ENCODE peak calls at places on chromosomes 4 and X, in seven cellular contexts. P is lower lobe of right lung; V is thyroid gland; E is naive thymus-derived CD4-positive, alpha-beta T cell; B is CD8-positive, alpha-beta T cell; C is ascending aorta; J is SK-N-SH. Y is an unnamed sample.

GRCh38 chrX:46803140-46803539 is 33.7 kb upstream of the RP2 start:
- DNase-seq in E (no peak), B (no peak), J (no peak), C (no peak), V (no peak), P (no peak), Y (no peak)

GRCh38 chr4:147355849-147356248 is 125.0 kb upstream of the EDNRA start:
- DNase-seq in V (no peak), E (no peak), C (no peak), P (no peak), B (no peak), J (no peak), Y (no peak)

GRCh38 chr4:112112590-112113170 is 32.6 kb upstream of the FAM241A start:
- DNase-seq in P (no peak), E (no peak), C (no peak), J (no peak), V (no peak), B (no peak), Y (no peak)

GRCh38 chr4:26321326-26322276 is 787 bp downstream of the RBPJ start:
- DNase-seq in J (peak), B (peak), V (peak), C (peak), P (peak), E (peak), Y (no peak)

GRCh38 chr4:56433280-56433679 is 2.1 kb downstream of the PPAT start:
- DNase-seq in C (no peak), B (no peak), J (no peak), V (no peak), P (no peak), E (no peak), Y (no peak)

GRCh38 chr4:25810815-25811690 is 51.7 kb downstream of the SEL1L3 start:
- DNase-seq in J (no peak), B (no peak), C (no peak), E (no peak), V (no peak), P (no peak), Y (no peak)

GRCh38 chr4:24924309-24924781 is 11.5 kb upstream of the CCDC149 start:
- DNase-seq in C (no peak), B (no peak), P (no peak), E (no peak), J (no peak), V (peak), Y (no peak)

GRCh38 chrX:41922694-41923171 is 621 bp downstream of the CASK start:
- DNase-seq in C (peak), E (no peak), V (peak), J (peak), B (peak), P (peak), Y (no peak)

GRCh38 chr4:8238061-8238511 is 31.5 kb upstream of the HTRA3 start:
- DNase-seq in B (no peak), V (no peak), J (no peak), C (no peak), P (peak), E (peak), Y (peak)

GRCh38 chr4:86108152-86108551 is 251.7 kb downstream of the MAPK10 start:
- DNase-seq in P (no peak), C (no peak), B (no peak), E (no peak), V (no peak), J (no peak), Y (no peak)

GRCh38 chrX:150765782-150766350 is 72.7 kb downstream of the MTMR1 start:
- DNase-seq in C (no peak), B (no peak), P (no peak), J (no peak), E (no peak), V (no peak), Y (no peak)

GRCh38 chrX:45233541-45233940 is 32.9 kb upstream of the DIPK2B start:
- DNase-seq in J (no peak), C (no peak), E (no peak), B (no peak), P (no peak), V (no peak), Y (no peak)

GRCh38 chr4:40843696-40844095 is 93.9 kb downstream of the NSUN7 start:
- DNase-seq in E (no peak), P (no peak), J (no peak), B (no peak), C (no peak), V (no peak), Y (no peak)

GRCh38 chrX:118025193-118025592 is 91.4 kb downstream of the KLHL13 start:
- DNase-seq in B (no peak), C (no peak), E (no peak), P (no peak), V (no peak), J (no peak), Y (no peak)

GRCh38 chr4:156303708-156304107 is 350.0 kb upstream of the CTSO start:
- DNase-seq in J (no peak), C (no peak), E (no peak), P (no peak), B (no peak), V (no peak), Y (no peak)

GRCh38 chr4:77036206-77036605 is 39.6 kb downstream of the CCNI start:
- DNase-seq in J (no peak), B (no peak), C (no peak), V (no peak), E (no peak), P (no peak), Y (no peak)

GRCh38 chr4:38233727-38234478 is 273.7 kb downstream of the PTTG2 start:
- DNase-seq in E (no peak), V (no peak), C (no peak), J (no peak), P (peak), B (no peak), Y (no peak)

GRCh38 chrX:101417190-101417589 is 9.2 kb downstream of the HNRNPH2 start:
- DNase-seq in E (no peak), P (no peak), B (no peak), V (no peak), J (no peak), C (no peak), Y (no peak)

GRCh38 chr4:151781026-151781425 is 20.2 kb upstream of the GATB start:
- DNase-seq in J (no peak), P (no peak), E (no peak), V (no peak), B (no peak), C (no peak), Y (no peak)

GRCh38 chrX:47958943-47959342 is 44.8 kb downstream of the ZNF182 start:
- DNase-seq in V (peak), J (peak), P (no peak), B (no peak), C (no peak), E (peak), Y (no peak)

GRCh38 chr4:8664976-8665375 is 72.4 kb downstream of the CPZ start:
- DNase-seq in E (no peak), P (peak), B (no peak), J (no peak), V (no peak), C (no peak), Y (no peak)

GRCh38 chrX:150599226-150599625 is 30.8 kb downstream of the MTM1 start:
- DNase-seq in C (no peak), P (no peak), J (no peak), B (no peak), V (no peak), E (no peak), Y (no peak)

GRCh38 chr4:131644619-131645018 is 1504.5 kb upstream of the PCDH10 start:
- DNase-seq in E (no peak), V (no peak), B (no peak), C (no peak), J (peak), P (no peak), Y (no peak)

GRCh38 chrX:13268874-13269273 is 51.0 kb downstream of the ATXN3L start:
- DNase-seq in V (no peak), C (no peak), E (no peak), P (no peak), B (no peak), J (no peak), Y (no peak)

GRCh38 chr4:84994280-84994679 is 27.8 kb upstream of the WDFY3 start:
- DNase-seq in C (no peak), P (no peak), V (no peak), J (peak), E (no peak), B (no peak), Y (no peak)

GRCh38 chrX:38312436-38312835 is 14.9 kb downstream of the RPGR start:
- DNase-seq in J (no peak), B (no peak), C (no peak), E (no peak), V (no peak), P (no peak), Y (no peak)
- H3K27ac ChIP-seq in J (peak), B (no peak), C (no peak), E (no peak), V (no peak), P (no peak), Y (no peak)

GRCh38 chrX:145532176-145532780 is 285.0 kb downstream of the SPANXN1 start:
- DNase-seq in E (no peak), V (no peak), J (no peak), B (no peak), C (no peak), P (no peak), Y (no peak)
- H3K27ac ChIP-seq in E (no peak), V (no peak), J (no peak), B (no peak), C (no peak), P (no peak), Y (no peak)

GRCh38 chr4:42712854-42713253 is 55.9 kb upstream of the ATP8A1 start:
- DNase-seq in V (peak), E (no peak), P (no peak), B (no peak), J (no peak), C (no peak), Y (no peak)

GRCh38 chr4:42709392-42710065 is 52.6 kb upstream of the ATP8A1 start:
- DNase-seq in B (no peak), V (no peak), P (no peak), E (no peak), J (no peak), C (no peak), Y (no peak)

GRCh38 chr4:42708625-42709024 is 51.7 kb upstream of the ATP8A1 start:
- DNase-seq in C (no peak), E (no peak), P (no peak), J (no peak), B (no peak), V (no peak), Y (no peak)

GRCh38 chr4:42710761-42711160 is 53.9 kb upstream of the ATP8A1 start:
- DNase-seq in E (no peak), V (no peak), P (no peak), B (no peak), C (no peak), J (no peak), Y (no peak)

GRCh38 chr4:42710329-42710728 is 53.4 kb upstream of the ATP8A1 start:
- DNase-seq in C (no peak), V (no peak), J (no peak), E (no peak), B (no peak), P (no peak), Y (no peak)
- H3K27ac ChIP-seq in C (no peak), V (peak), J (no peak), E (no peak), B (no peak), P (no peak), Y (no peak)

DNA sequence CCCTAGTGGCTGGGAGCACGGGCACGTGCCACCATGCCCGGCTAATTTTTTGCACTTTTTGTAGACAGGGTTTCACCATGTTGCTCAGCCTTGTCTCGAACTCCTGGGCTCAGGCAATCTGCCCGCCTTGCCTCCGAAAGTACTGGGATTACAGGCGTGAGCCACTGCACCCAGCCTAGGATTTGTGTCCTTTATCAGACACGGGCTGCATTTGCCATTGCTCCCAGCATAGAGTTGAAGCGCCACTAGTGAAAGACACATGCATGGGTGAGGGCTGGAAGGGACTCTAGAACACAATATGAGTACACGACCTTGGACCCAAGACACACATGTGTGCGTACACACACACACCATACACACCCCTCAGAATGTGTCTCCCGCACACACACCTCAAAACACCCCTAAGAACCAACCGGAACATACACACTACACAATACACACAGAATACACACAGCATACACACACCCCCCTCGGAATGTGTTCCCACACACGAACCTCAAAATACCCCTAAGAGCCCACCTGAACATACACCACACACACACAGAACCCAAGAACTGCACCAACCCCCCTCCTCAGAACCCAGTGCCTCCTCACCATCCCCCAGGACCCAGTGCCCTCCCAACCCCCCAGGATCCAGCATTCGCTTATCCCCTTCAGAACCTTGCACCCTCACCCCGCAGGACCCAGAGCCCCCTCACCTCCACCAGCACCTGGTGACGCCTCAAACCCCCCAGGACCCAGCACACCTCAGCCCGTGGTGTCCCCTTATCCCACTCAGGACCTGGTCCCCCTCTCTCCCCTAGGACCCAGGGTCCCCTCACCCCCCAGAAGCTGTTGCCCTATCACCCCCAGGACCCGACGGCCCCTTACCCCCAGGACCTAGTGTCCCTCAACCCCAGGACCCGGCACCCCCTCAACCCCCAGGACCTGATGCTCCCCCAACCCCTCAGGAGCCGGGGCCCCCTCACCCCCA is 1.0 kb downstream of the TNIP2 start:
- DNase-seq in C (no peak), E (no peak), B (no peak), P (no peak), J (peak), V (no peak), Y (no peak)
- H3K27ac ChIP-seq in C (peak), E (peak), B (peak), P (peak), J (no peak), V (peak), Y (peak)

DNA sequence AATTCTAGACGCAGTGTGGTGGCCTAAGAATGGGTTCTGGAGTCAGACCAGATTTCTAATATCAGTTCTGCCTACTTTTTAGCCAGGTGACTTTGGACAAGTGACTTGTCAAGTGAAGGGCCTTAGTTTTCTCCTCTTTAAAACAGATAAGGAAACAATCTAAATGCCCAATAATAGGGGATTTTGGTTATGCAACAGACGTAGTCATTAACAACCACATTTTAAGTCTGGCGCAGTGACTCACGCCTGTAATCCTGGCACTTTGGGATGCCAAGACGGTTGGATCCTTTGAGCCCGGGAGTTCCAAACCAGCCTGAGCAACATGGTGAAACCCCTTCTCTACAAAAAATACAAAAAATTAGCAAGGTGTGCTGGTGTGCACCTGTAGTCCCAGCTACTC is 2.1 kb upstream of the ZMYM3 start:
- DNase-seq in J (no peak), E (no peak), B (no peak), P (no peak), C (no peak), V (no peak), Y (no peak)
- H3K27ac ChIP-seq in J (no peak), E (peak), B (no peak), P (no peak), C (peak), V (no peak), Y (peak)

Y was measured in effector memory CD4-positive, alpha-beta T cell.